ENCODE peak calls at places on chromosome 12, in five cellular contexts. R is effector memory CD4-positive, alpha-beta T cell; K is tibial artery; Q is testis; L is brain microvascular endothelial cell. Y is an unnamed sample.

GRCh38 chr12:94560416-94561221 is 89.7 kb downstream of the TMCC3 start:
- DNase-seq in R (no peak), L (peak; percentile 67), Q (no peak), K (no peak), Y (no peak)

GRCh38 chr12:46371718-46372130 is 849 bp downstream of the SLC38A2 start:
- DNase-seq in K (peak; percentile 76), R (peak; percentile 48), Q (peak; percentile 51), L (peak; percentile 45), Y (peak; percentile 87)

GRCh38 chr12:114935658-114936057 is 251.7 kb upstream of the TBX3 start:
- DNase-seq in Q (no peak), K (no peak), R (no peak), L (no peak), Y (no peak)

GRCh38 chr12:82651489-82651888 is 35.2 kb upstream of the TMTC2 start:
- DNase-seq in Q (no peak), L (no peak), R (no peak), K (no peak), Y (no peak)

GRCh38 chr12:51371295-51371953 is 19.8 kb downstream of the GALNT6 start:
- DNase-seq in R (no peak), L (peak; percentile 95), Q (peak; percentile 59), K (peak; percentile 75), Y (peak; percentile 75)

GRCh38 chr12:45611495-45611894 is 118.0 kb upstream of the ARID2 start:
- DNase-seq in Q (no peak), K (no peak), R (no peak), L (no peak), Y (no peak)

GRCh38 chr12:50086148-50086547 is 1.0 kb downstream of the SMARCD1 start:
- DNase-seq in Q (no peak), R (no peak), L (no peak), K (no peak), Y (no peak)

GRCh38 chr12:113103756-113104450 is 31.7 kb downstream of the RASAL1 start:
- DNase-seq in L (no peak), Q (peak; percentile 36), K (no peak), R (peak; percentile 21), Y (no peak)

GRCh38 chr12:6215932-6216494 is 15.8 kb downstream of the CD9 start:
- DNase-seq in K (peak; percentile 92), R (no peak), L (peak; percentile 69), Q (peak; percentile 37), Y (peak; percentile 70)

GRCh38 chr12:95762123-95762785 is 28.3 kb downstream of the NTN4 start:
- DNase-seq in L (no peak), R (no peak), K (no peak), Q (no peak), Y (no peak)

GRCh38 chr12:95473440-95473946 is 459 bp upstream of the METAP2 start:
- DNase-seq in L (peak; percentile 28), Q (peak; percentile 71), R (no peak), K (peak; percentile 51), Y (peak; percentile 15)

GRCh38 chr12:93273834-93274705 is 103.7 kb upstream of the NUDT4 start:
- DNase-seq in Q (no peak), K (no peak), L (no peak), R (no peak), Y (no peak)

GRCh38 chr12:127075981-127076380 is 1191.0 kb upstream of the TMEM132C start:
- DNase-seq in L (no peak), R (no peak), Q (no peak), K (no peak), Y (no peak)

GRCh38 chr12:73180734-73181133 is 908.6 kb downstream of the TRHDE start:
- DNase-seq in R (no peak), L (no peak), K (no peak), Q (no peak), Y (no peak)

GRCh38 chr12:132151766-132152410 is 7.6 kb downstream of the NOC4L start:
- DNase-seq in L (no peak), K (no peak), Q (no peak), R (no peak), Y (peak; percentile 19)

GRCh38 chr12:45745861-45746277 is 16.4 kb downstream of the ARID2 start:
- DNase-seq in L (no peak), R (no peak), Q (no peak), K (no peak), Y (no peak)

GRCh38 chr12:58566599-58566998 is 353.7 kb downstream of the LRIG3 start:
- DNase-seq in L (peak; percentile 60), K (no peak), R (no peak), Q (no peak), Y (no peak)

DNA sequence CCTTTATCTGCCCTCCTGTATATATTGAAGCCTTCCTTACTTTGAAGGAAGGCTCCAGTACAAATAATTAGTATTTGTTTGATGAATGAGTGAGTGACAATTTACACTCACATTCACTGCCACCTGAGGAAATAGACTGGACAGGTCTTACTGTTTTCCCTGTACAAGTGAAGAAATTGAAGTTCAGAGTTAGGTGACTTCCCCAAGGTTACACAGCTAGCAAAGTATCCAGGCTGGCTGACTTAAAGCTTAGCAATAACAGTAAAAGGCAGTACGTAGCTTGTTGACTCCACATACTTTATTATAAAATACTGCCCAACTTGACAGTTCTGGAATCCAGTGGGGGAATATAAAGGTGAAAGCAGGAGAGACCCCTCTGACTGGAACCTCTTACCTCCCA is 2.6 kb upstream of the KRT18 start:
- DNase-seq in L (no peak), Q (no peak), R (no peak), K (no peak), Y (no peak)
- H3K27ac ChIP-seq in L (peak overlapping the region; percentile 28), Q (no peak overlapping the region), R (no peak overlapping the region), K (no peak overlapping the region), Y (no peak overlapping the region)

GRCh38 chr12:402127-402456 is 648 bp downstream of the CCDC77 start:
- DNase-seq in Q (no peak), L (peak; percentile 22), R (no peak), K (no peak), Y (no peak)
- H3K27ac ChIP-seq in Q (peak overlapping the region; percentile 32), L (no peak overlapping the region), R (peak overlapping the region; percentile 55), K (peak overlapping the region; percentile 73), Y (no peak overlapping the region)

DNA sequence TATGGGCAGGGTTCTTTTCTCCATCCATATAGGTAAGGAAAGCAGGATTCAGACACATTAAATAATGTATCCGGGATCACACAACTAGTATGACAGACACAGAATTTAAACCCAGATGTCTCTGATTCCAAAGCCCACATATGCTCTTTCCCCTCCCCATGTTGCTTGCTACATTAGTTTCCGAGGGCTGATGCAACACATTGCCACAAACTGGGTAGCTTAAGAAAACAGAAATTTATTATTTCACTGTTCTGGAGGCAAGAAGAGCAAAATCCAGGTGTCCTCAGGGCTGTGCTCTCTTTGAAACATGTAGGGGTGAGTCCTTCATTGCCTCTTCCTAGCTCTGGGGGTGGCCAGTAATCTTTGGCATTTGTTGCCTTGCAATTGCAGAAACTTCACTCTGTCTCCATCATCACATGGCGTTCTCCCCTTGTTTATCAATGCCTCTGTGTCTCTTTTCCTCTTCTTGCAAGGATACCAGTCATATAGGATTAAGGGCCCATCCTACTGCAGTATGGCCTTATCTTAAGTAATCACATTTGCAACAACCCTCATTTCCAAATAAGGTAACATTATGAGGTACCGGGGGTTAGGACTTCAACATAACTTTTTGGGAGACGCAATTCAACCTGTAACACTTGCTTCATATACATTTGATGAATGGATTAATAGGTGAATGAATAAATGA is 83.0 kb upstream of the CCND2 start:
- DNase-seq in Q (no peak), L (no peak), K (no peak), R (no peak), Y (no peak)
- H3K27ac ChIP-seq in Q (no peak overlapping the region), L (no peak overlapping the region), K (no peak overlapping the region), R (no peak overlapping the region), Y (no peak overlapping the region)

GRCh38 chr12:117889098-117889497 is 79.7 kb downstream of the KSR2 start:
- DNase-seq in R (no peak), K (no peak), L (no peak), Q (no peak), Y (no peak)
- H3K27ac ChIP-seq in R (no peak overlapping the region), K (no peak overlapping the region), L (no peak overlapping the region), Q (no peak overlapping the region), Y (no peak overlapping the region)